ENCODE peak calls at places on chromosomes 3 and 15, in six cellular contexts. F is A549; O is GM10248; S is AG08396; K is brain microvascular endothelial cell; V is stimulated activated CD4-positive, alpha-beta T cell treated with anti-CD3 and anti-CD28 coated beads, Interleukin-15, amount 100 ng/mL, for 24 hours. T is an unnamed sample.

GRCh38 chr3:159762981-159763465 is 225.6 kb upstream of the IL12A start:
- DNase-seq in F (peak), O (peak), S (peak), K (peak), V (peak), T (peak)

GRCh38 chr3:150870406-150870805 is 34.8 kb downstream of the MINDY4B start:
- DNase-seq in F (no peak), O (no peak), S (peak), K (peak), V (no peak), T (peak)

GRCh38 chr3:99808163-99808794 is 9.4 kb upstream of the CMSS1 start:
- DNase-seq in F (peak), O (peak), S (peak), K (peak), V (peak), T (peak)

GRCh38 chr3:106281231-106281630 is 412.4 kb upstream of the CBLB start:
- DNase-seq in F (no peak), O (no peak), S (no peak), K (peak), V (no peak), T (peak)

GRCh38 chr3:72738752-72739520 is 109.3 kb downstream of the SHQ1 start:
- DNase-seq in F (peak), O (peak), S (peak), K (no peak), V (peak), T (peak)

GRCh38 chr3:73999501-73999900 is 374.8 kb upstream of the PDZRN3 start:
- DNase-seq in F (no peak), O (no peak), S (peak), K (no peak), V (no peak), T (peak)

GRCh38 chr15:77064539-77065308 is 6.2 kb downstream of the TSPAN3 start:
- DNase-seq in F (no peak), O (no peak), S (peak), K (peak), V (no peak), T (peak)

GRCh38 chr3:167113466-167113865 is 266.6 kb downstream of the ZBBX start:
- DNase-seq in F (no peak), O (no peak), S (no peak), K (no peak), V (no peak), T (no peak)

GRCh38 chr3:181974198-181974597 is 262.5 kb downstream of the SOX2 start:
- DNase-seq in F (no peak), O (no peak), S (no peak), K (no peak), V (no peak), T (no peak)

GRCh38 chr3:117045143-117045542 is 335.6 kb downstream of the TUSC7 start:
- DNase-seq in F (no peak), O (no peak), S (no peak), K (no peak), V (no peak), T (no peak)

GRCh38 chr15:51227967-51228783 is 110.2 kb downstream of the CYP19A1 start:
- DNase-seq in F (peak), O (peak), S (peak), K (peak), V (peak), T (peak)

GRCh38 chr3:69120879-69121464 is 1.4 kb downstream of the LMOD3 start:
- DNase-seq in F (peak), O (peak), S (peak), K (peak), V (peak), T (peak)

GRCh38 chr15:64288999-64289398 is 67.0 kb downstream of the CSNK1G1 start:
- DNase-seq in F (no peak), O (no peak), S (no peak), K (no peak), V (no peak), T (no peak)

GRCh38 chr3:56624725-56625124 is 58.3 kb downstream of the TASOR start:
- DNase-seq in F (no peak), O (no peak), S (peak), K (peak), V (no peak), T (peak)

GRCh38 chr15:89460048-89460447 is 36.3 kb downstream of the RHCG start:
- DNase-seq in F (no peak), O (no peak), S (no peak), K (no peak), V (no peak), T (no peak)

GRCh38 chr15:94298359-94298758 is 67.0 kb downstream of the MCTP2 start:
- DNase-seq in F (no peak), O (no peak), S (no peak), K (no peak), V (no peak), T (no peak)

GRCh38 chr3:126986001-126986400 is 3.1 kb downstream of the PLXNA1 start:
- DNase-seq in F (no peak), O (no peak), S (no peak), K (peak), V (no peak), T (peak)

GRCh38 chr15:89783111-89783860 is 7.2 kb downstream of the MESP2 start:
- DNase-seq in F (no peak), O (no peak), S (no peak), K (no peak), V (no peak), T (peak)

GRCh38 chr15:92846716-92847115 is 53.4 kb upstream of the CHD2 start:
- DNase-seq in F (no peak), O (no peak), S (no peak), K (no peak), V (no peak), T (peak)

GRCh38 chr15:37040072-37040742 is 60.1 kb downstream of the MEIS2 start:
- DNase-seq in F (no peak), O (no peak), S (no peak), K (no peak), V (no peak), T (no peak)

GRCh38 chr15:75348563-75349350 is 1.9 kb downstream of the NEIL1 start:
- DNase-seq in F (no peak), O (no peak), S (peak), K (no peak), V (no peak), T (no peak)

GRCh38 chr3:27714101-27714526 is 8.0 kb downstream of the EOMES start:
- DNase-seq in F (no peak), O (no peak), S (no peak), K (no peak), V (no peak), T (no peak)

GRCh38 chr3:171140246-171140645 is 113.7 kb upstream of the SLC2A2 start:
- DNase-seq in F (no peak), O (no peak), S (no peak), K (no peak), V (no peak), T (no peak)

GRCh38 chr15:74723754-74724334 is 1.5 kb downstream of the CYP1A1 start:
- DNase-seq in F (peak), O (peak), S (peak), K (peak), V (no peak), T (peak)

GRCh38 chr15:69668963-69669362 is 216.3 kb downstream of the RPLP1 start:
- DNase-seq in F (no peak), O (peak), S (no peak), K (no peak), V (no peak), T (no peak)

GRCh38 chr3:137035631-137036030 is 77.8 kb downstream of the IL20RB start:
- DNase-seq in F (peak), O (no peak), S (peak), K (peak), V (no peak), T (no peak)

T was measured in fibroblast of lung.